ENCODE peak calls at places on chromosomes 12 and 14, in seven cellular contexts. T is Daoy; N is WTC11; K is CD8-positive, alpha-beta memory T cell; L is lung microvascular endothelial cell; S is kidney tubule cell; A is HFF-Myc. Z is an unnamed sample.
A peak's percentile ranks its signal among the peaks of the same experiment; 100 is the strongest.

GRCh38 chr12:6391013-6391412 is 7.1 kb downstream of the LTBR start:
- DNase-seq in S (no peak), A (no peak), K (no peak), N (no peak), L (no peak), T (no peak), Z (peak; percentile 21)

GRCh38 chr12:92899388-92900001 is 29.6 kb downstream of the EEA1 start:
- DNase-seq in N (no peak), S (peak; percentile 97), L (peak; percentile 94), A (peak; percentile 91), K (no peak), T (peak; percentile 94), Z (no peak)

GRCh38 chr12:32365473-32366064 is 33.8 kb upstream of the FGD4 start:
- DNase-seq in T (peak; percentile 80), A (peak; percentile 47), N (peak; percentile 45), S (peak; percentile 75), L (peak; percentile 83), K (peak; percentile 21), Z (peak; percentile 70)

GRCh38 chr14:26765768-26766550 is 168.1 kb upstream of the NOVA1 start:
- DNase-seq in K (no peak), A (no peak), T (peak; percentile 85), N (no peak), L (peak; percentile 25), S (peak; percentile 73), Z (no peak)

GRCh38 chr12:120643574-120643973 is 3.1 kb downstream of the CABP1 start:
- DNase-seq in K (no peak), N (no peak), L (no peak), S (no peak), A (no peak), T (no peak), Z (no peak)

GRCh38 chr14:101058571-101058970 is 155.0 kb upstream of the RTL1 start:
- DNase-seq in S (peak; percentile 8), N (no peak), A (no peak), T (no peak), K (no peak), L (no peak), Z (no peak)

GRCh38 chr12:14769837-14770494 is 33.3 kb downstream of the WBP11 start:
- DNase-seq in K (peak; percentile 89), N (peak; percentile 89), L (peak; percentile 82), T (peak; percentile 82), A (no peak), S (peak; percentile 93), Z (peak; percentile 93)

GRCh38 chr12:55720894-55721444 is 776 bp downstream of the RDH5 start:
- DNase-seq in T (peak; percentile 93), K (no peak), N (peak; percentile 49), L (peak; percentile 59), S (peak; percentile 97), A (peak; percentile 88), Z (peak; percentile 84)

GRCh38 chr12:52251367-52252055 is 18.5 kb downstream of the KRT7 start:
- DNase-seq in A (no peak), K (no peak), N (no peak), T (no peak), L (no peak), S (peak; percentile 64), Z (no peak)

GRCh38 chr12:113185180-113186032 is at the start of the genes DDX54 and RITA1:
- DNase-seq in T (peak; percentile 90), S (peak; percentile 77), K (peak; percentile 81), N (peak; percentile 86), L (peak; percentile 89), A (no peak), Z (peak; percentile 95)

GRCh38 chr12:91078501-91078900 is 20.7 kb upstream of the KERA start:
- DNase-seq in K (no peak), A (no peak), T (no peak), N (no peak), S (no peak), L (no peak), Z (no peak)

GRCh38 chr12:108633534-108634224 is at the start of gene SELPLG:
- DNase-seq in L (no peak), A (no peak), K (peak; percentile 95), N (no peak), T (no peak), S (no peak), Z (peak; percentile 30)

GRCh38 chr14:69259531-69260245 is at the start of gene GALNT16:
- DNase-seq in S (peak; percentile 26), T (peak; percentile 32), K (no peak), L (peak; percentile 46), N (peak; percentile 69), A (no peak), Z (peak; percentile 67)

GRCh38 chr14:73935666-73936065 is 14.2 kb downstream of the FAM161B start:
- DNase-seq in K (no peak), S (peak; percentile 23), N (no peak), T (no peak), A (no peak), L (peak; percentile 26), Z (no peak)

GRCh38 chr12:12523229-12523628 is 39.4 kb downstream of the DUSP16 start:
- DNase-seq in S (no peak), L (no peak), K (no peak), A (no peak), T (no peak), N (no peak), Z (no peak)

GRCh38 chr12:56079729-56080555 is at the start of gene ERBB3:
- DNase-seq in L (peak; percentile 55), S (peak; percentile 87), K (peak; percentile 47), N (peak; percentile 82), T (peak; percentile 90), A (peak; percentile 38), Z (peak; percentile 93)

GRCh38 chr12:120093592-120094355 is 22.8 kb downstream of the RAB35 start:
- DNase-seq in A (no peak), N (peak; percentile 85), S (no peak), K (no peak), L (no peak), T (no peak), Z (peak; percentile 93)

GRCh38 chr12:84128117-84128991 is 784.2 kb downstream of the SLC6A15 start:
- DNase-seq in L (no peak), A (no peak), S (no peak), T (peak; percentile 17), N (peak; percentile 16), K (no peak), Z (peak; percentile 71)

GRCh38 chr12:65157091-65157490 is 12.3 kb upstream of the LEMD3 start:
- DNase-seq in S (no peak), A (no peak), L (no peak), T (no peak), K (no peak), N (no peak), Z (no peak)

GRCh38 chr14:77565289-77566081 is 51.0 kb downstream of the SPTLC2 start:
- DNase-seq in K (no peak), S (no peak), L (no peak), T (peak; percentile 16), N (no peak), A (no peak), Z (no peak)

GRCh38 chr14:55707365-55707804 is 127.4 kb downstream of the KTN1 start:
- DNase-seq in K (no peak), A (peak; percentile 42), S (peak; percentile 63), N (no peak), L (peak; percentile 77), T (peak; percentile 39), Z (no peak)

GRCh38 chr12:69059465-69060457 is 126.8 kb upstream of the CPM start:
- DNase-seq in K (no peak), T (peak; percentile 84), A (peak; percentile 73), L (no peak), S (peak; percentile 94), N (no peak), Z (no peak)

GRCh38 chr12:121383601-121384019 is 16.3 kb upstream of the RNF34 start:
- DNase-seq in T (no peak), N (no peak), L (no peak), K (no peak), S (no peak), A (no peak), Z (no peak)

GRCh38 chr14:102200690-102201368 is 61.1 kb downstream of the WDR20 start:
- DNase-seq in N (no peak), A (no peak), S (no peak), K (peak; percentile 15), T (no peak), L (no peak), Z (no peak)

GRCh38 chr12:70849265-70849960 is 71.1 kb downstream of the PTPRR start:
- DNase-seq in S (peak; percentile 35), L (peak; percentile 37), N (no peak), T (peak; percentile 3), A (peak; percentile 2), K (no peak), Z (no peak)

GRCh38 chr12:2268478-2269286 is 215.9 kb downstream of the CACNA1C start:
- DNase-seq in L (no peak), A (no peak), K (no peak), S (peak; percentile 97), N (no peak), T (peak; percentile 82), Z (no peak)

GRCh38 chr12:22653790-22654189 is 28.8 kb downstream of the ETNK1 start:
- DNase-seq in N (no peak), A (no peak), S (no peak), T (no peak), K (no peak), L (peak; percentile 72), Z (no peak)

GRCh38 chr14:34770901-34771300 is 56.5 kb upstream of the CFL2 start:
- DNase-seq in T (no peak), A (no peak), S (peak; percentile 15), L (no peak), K (no peak), N (no peak), Z (no peak)

GRCh38 chr12:101698782-101699347 is 1.4 kb downstream of the CHPT1 start:
- DNase-seq in S (no peak), N (no peak), K (no peak), T (no peak), A (no peak), L (peak; percentile 26), Z (no peak)

GRCh38 chr14:76761198-76761848 is at the start of gene VASH1:
- DNase-seq in T (peak; percentile 86), K (peak; percentile 26), L (peak; percentile 74), S (peak; percentile 74), A (no peak), N (peak; percentile 59), Z (peak; percentile 65)

GRCh38 chr12:93125126-93125525 is 196.0 kb upstream of the EEA1 start:
- DNase-seq in A (no peak), N (no peak), L (no peak), T (no peak), S (peak; percentile 33), K (no peak), Z (no peak)

GRCh38 chr12:34398366-34398705 is 376.0 kb downstream of the ALG10 start:
- DNase-seq in K (no peak), L (no peak), T (no peak), S (no peak), A (no peak), N (peak; percentile 2), Z (peak; percentile 5)

GRCh38 chr12:43428088-43428600 is 123.9 kb downstream of the ADAMTS20 start:
- DNase-seq in T (no peak), A (no peak), K (no peak), L (peak; percentile 2), N (no peak), S (no peak), Z (no peak)

GRCh38 chr12:54370218-54370730 is 6.0 kb upstream of the GPR84 start:
- DNase-seq in S (peak; percentile 87), T (peak; percentile 90), L (peak; percentile 59), N (peak; percentile 89), K (no peak), A (no peak), Z (peak; percentile 94)

GRCh38 chr14:55913324-55914035 is 204.7 kb upstream of the PELI2 start:
- DNase-seq in A (no peak), K (no peak), L (no peak), T (peak; percentile 37), N (no peak), S (peak; percentile 70), Z (no peak)

GRCh38 chr14:74618078-74618952 is 6.3 kb upstream of the LTBP2 start:
- DNase-seq in A (peak; percentile 77), S (peak; percentile 98), N (no peak), T (peak; percentile 89), L (peak; percentile 53), K (peak; percentile 60), Z (no peak)

Z was measured in H9.